ENCODE peak calls at places on chromosome 20, in four cellular contexts. E, G, R and O are unnamed samples.

GRCh38 chr20:3010985-3011723 is 32.3 kb upstream of the GNRH2 start:
- DNase-seq in R (no peak), E (peak; percentile 61), G (no peak), O (no peak)

GRCh38 chr20:58447733-58448391 is 58.8 kb downstream of the VAPB start:
- DNase-seq in G (peak; percentile 20), R (no peak), E (peak; percentile 58), O (peak; percentile 53)

GRCh38 chr20:36181934-36182603 is 27.5 kb downstream of the EPB41L1 start:
- DNase-seq in G (no peak), E (peak; percentile 87), R (no peak), O (no peak)

GRCh38 chr20:8144282-8145245 is 12.5 kb downstream of the PLCB1 start:
- DNase-seq in R (no peak), G (no peak), E (peak; percentile 89), O (no peak)

GRCh38 chr20:9300080-9300479 is 214.3 kb upstream of the LAMP5 start:
- DNase-seq in R (no peak), G (no peak), E (no peak), O (no peak)

GRCh38 chr20:33793011-33793931 is 17.9 kb upstream of the CHMP4B start:
- DNase-seq in R (peak; percentile 28), E (peak; percentile 24), G (no peak), O (no peak)

GRCh38 chr20:44552950-44553908 is 29.1 kb upstream of the PKIG start:
- DNase-seq in R (no peak), E (peak; percentile 94), G (no peak), O (peak; percentile 0)

GRCh38 chr20:6698056-6698455 is 69.4 kb upstream of the BMP2 start:
- DNase-seq in E (no peak), R (no peak), G (no peak), O (no peak)

GRCh38 chr20:1800180-1800579 is 95.0 kb upstream of the SIRPA start:
- DNase-seq in R (no peak), G (no peak), E (no peak), O (no peak)

GRCh38 chr20:46118481-46119020 is 437 bp downstream of the CD40 start:
- DNase-seq in G (no peak), R (no peak), E (no peak), O (peak; percentile 28)

GRCh38 chr20:48843125-48843806 is 15.5 kb upstream of the PREX1 start:
- DNase-seq in R (no peak), E (no peak), G (no peak), O (no peak)

GRCh38 chr20:3630429-3630828 is 32.8 kb downstream of the GFRA4 start:
- DNase-seq in G (no peak), E (no peak), R (no peak), O (no peak)

GRCh38 chr20:54221996-54222890 is 14.4 kb downstream of the PFDN4 start:
- DNase-seq in R (no peak), G (no peak), E (no peak), O (no peak)

GRCh38 chr20:63934271-63935068 is 21.7 kb downstream of the UCKL1 start:
- DNase-seq in R (peak; percentile 77), G (no peak), E (no peak), O (no peak)

GRCh38 chr20:2397595-2398145 is 17.0 kb downstream of the TGM6 start:
- DNase-seq in R (no peak), G (no peak), E (no peak), O (no peak)

GRCh38 chr20:63497946-63498935 is 642 bp downstream of the EEF1A2 start:
- DNase-seq in E (peak; percentile 36), G (no peak), R (peak; percentile 81), O (no peak)

GRCh38 chr20:48818481-48818987 is 9.3 kb downstream of the PREX1 start:
- DNase-seq in G (no peak), E (no peak), R (no peak), O (no peak)

GRCh38 chr20:21302645-21303060 is 478 bp upstream of the XRN2 start:
- DNase-seq in R (no peak), G (no peak), E (no peak), O (no peak)
- H3K27ac ChIP-seq in R (peak overlapping the region; percentile 93), G (peak overlapping the region; percentile 94), E (peak overlapping the region; percentile 93), O (peak overlapping the region; percentile 89)

DNA sequence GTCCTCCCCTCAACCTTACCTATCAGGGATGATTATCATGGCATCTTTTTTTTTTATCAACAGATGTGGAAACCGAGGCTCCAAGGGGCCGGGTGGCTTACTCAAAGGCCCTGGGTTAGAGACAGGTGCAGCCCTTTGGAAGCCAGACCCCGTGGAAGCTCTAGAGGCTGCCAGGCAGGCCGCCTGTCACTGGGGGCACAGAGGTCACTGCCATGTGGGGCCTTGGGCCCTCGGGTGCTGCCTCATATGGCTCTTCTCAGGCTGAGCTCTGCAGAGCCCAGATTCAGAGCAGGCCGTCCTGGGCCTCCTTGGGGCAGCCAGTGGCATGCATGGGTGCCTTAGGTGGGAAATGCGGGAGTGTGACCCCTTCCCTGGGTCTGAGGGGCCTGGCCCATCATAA is 136.3 kb downstream of the PHACTR3 start:
- DNase-seq in E (no peak), R (no peak), G (no peak), O (no peak)
- H3K9me3 ChIP-seq in E (peaks cover 34% of the 10 kb centered on the region), R (no peaks in the 10 kb centered on the region), G (no peaks in the 10 kb centered on the region), O (no peaks in the 10 kb centered on the region)

DNA sequence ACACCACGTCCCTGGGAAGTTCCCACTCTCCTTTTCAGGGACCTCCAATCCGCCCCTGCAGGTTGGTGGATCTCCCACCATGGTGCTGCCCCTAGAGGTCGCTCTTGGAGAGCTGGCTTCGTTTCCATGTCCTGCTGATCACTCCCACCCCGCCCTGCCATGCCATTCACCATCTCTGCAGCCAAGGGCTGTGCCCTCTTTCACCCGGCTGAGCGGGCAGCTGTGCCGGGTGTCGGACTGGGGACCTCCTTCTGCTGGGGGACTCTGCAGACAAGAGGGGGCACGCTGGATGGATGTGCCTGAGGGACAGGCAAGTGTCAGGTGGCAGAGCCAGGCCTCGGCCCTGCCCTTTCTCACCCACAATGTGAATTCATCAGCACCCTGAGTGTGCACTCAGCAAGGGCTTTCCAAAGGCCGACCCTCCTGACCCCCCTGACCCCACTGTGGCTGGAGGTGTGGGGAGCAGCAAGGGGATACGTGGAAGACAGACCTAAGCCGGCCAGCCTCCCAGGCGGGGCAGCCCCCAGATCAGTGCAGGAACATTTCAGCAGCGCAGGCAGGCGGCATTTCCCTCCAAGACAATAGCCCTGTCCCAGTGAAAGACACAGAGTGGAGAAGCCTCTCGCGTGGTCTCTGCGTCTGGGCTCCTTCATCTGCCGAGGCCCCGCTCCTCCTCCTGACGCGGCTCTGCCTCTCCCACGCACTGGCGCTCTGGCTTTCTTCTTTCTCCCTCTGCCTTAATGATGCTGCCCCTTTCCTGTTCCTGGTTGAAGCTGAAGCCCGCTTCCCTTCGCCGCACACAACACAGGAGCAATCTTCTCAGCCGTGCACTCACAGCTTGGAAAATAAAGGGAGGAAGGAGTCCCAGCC is 347.2 kb downstream of the CDH4 start:
- DNase-seq in R (no peak), G (no peak), E (no peak), O (no peak)
- TF ChIP-seq CTCF in R (no peak), G (no peak), E (peak; percentile 2), O (no peak)

DNA sequence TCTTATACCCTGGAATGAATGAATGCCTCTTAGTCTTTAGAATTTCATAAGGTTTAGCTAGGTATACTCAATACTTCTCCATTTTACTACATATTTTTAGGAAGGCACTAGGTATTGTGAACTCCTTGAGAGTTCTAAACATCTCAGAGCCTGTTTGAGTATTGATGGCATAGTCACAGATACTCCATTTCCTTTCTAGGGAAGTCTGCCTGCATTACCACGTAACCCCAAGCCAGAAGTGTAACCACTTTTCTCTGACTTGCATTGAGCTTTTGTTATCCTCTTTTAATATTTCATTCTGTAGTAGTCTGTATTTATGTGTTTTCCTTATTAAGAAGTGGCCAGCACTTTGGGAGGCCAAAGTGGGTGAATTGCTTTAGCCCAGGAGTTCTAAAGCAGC is 12.2 kb downstream of the TOP1 start:
- DNase-seq in E (no peak), R (no peak), G (no peak), O (no peak)
- H3K27ac ChIP-seq in E (no peak overlapping the region), R (no peak overlapping the region), G (no peak overlapping the region), O (no peak overlapping the region)

GRCh38 chr20:30487947-30488926 is 769.2 kb upstream of the DEFB115 start:
- DNase-seq in R (peak; percentile 80), G (no peak), E (no peak), O (no peak)
- H3K9me3 ChIP-seq in R (no peaks in the 10 kb centered on the region), G (no peaks in the 10 kb centered on the region), E (peaks cover 30% of the 10 kb centered on the region), O (no peaks in the 10 kb centered on the region)